ENCODE peak calls at places on chromosomes 6 and 20, in seven cellular contexts. One of them, this sample, is unnamed.

GRCh38 chr6:65091561-65091960 is 615.5 kb downstream of the EYS start:
- DNase-seq in AG04450: no peak
- DNase-seq in HepG2: no peak
- DNase-seq in neuronal stem cell: no peak
- DNase-seq in neural progenitor cell: no peak
- DNase-seq in dorsolateral prefrontal cortex: no peak
- DNase-seq in CD8-positive, alpha-beta memory T cell: no peak
- DNase-seq in this sample: no peak

GRCh38 chr20:21020656-21021004 is 85.5 kb downstream of the LINC00237 start:
- DNase-seq in HepG2: peak; percentile 57
- DNase-seq in neural progenitor cell: no peak
- DNase-seq in neuronal stem cell: no peak
- DNase-seq in dorsolateral prefrontal cortex: no peak
- DNase-seq in AG04450: no peak
- DNase-seq in CD8-positive, alpha-beta memory T cell: no peak
- DNase-seq in this sample: no peak

GRCh38 chr6:81937296-81937937 is 184.9 kb upstream of the TENT5A start:
- DNase-seq in CD8-positive, alpha-beta memory T cell: no peak
- DNase-seq in HepG2: peak; percentile 37
- DNase-seq in neuronal stem cell: no peak
- DNase-seq in dorsolateral prefrontal cortex: no peak
- DNase-seq in AG04450: no peak
- DNase-seq in neural progenitor cell: no peak
- DNase-seq in this sample: no peak

GRCh38 chr6:140636698-140637402 is 1262.4 kb upstream of the CITED2 start:
- DNase-seq in AG04450: no peak
- DNase-seq in neural progenitor cell: no peak
- DNase-seq in dorsolateral prefrontal cortex: no peak
- DNase-seq in CD8-positive, alpha-beta memory T cell: no peak
- DNase-seq in neuronal stem cell: no peak
- DNase-seq in HepG2: no peak
- DNase-seq in this sample: no peak

GRCh38 chr6:56101141-56101553 is 146.2 kb downstream of the COL21A1 start:
- DNase-seq in dorsolateral prefrontal cortex: no peak
- DNase-seq in CD8-positive, alpha-beta memory T cell: no peak
- DNase-seq in AG04450: peak; percentile 81
- DNase-seq in HepG2: peak; percentile 48
- DNase-seq in neuronal stem cell: no peak
- DNase-seq in neural progenitor cell: no peak
- DNase-seq in this sample: no peak

GRCh38 chr20:43916875-43917371 is 2.3 kb downstream of the TOX2 start:
- DNase-seq in neuronal stem cell: no peak
- DNase-seq in CD8-positive, alpha-beta memory T cell: no peak
- DNase-seq in dorsolateral prefrontal cortex: no peak
- DNase-seq in neural progenitor cell: no peak
- DNase-seq in HepG2: no peak
- DNase-seq in AG04450: no peak
- DNase-seq in this sample: no peak

GRCh38 chr20:10376271-10377075 is 57.5 kb downstream of the MKKS start:
- DNase-seq in AG04450: no peak
- DNase-seq in HepG2: no peak
- DNase-seq in CD8-positive, alpha-beta memory T cell: no peak
- DNase-seq in dorsolateral prefrontal cortex: no peak
- DNase-seq in neuronal stem cell: no peak
- DNase-seq in neural progenitor cell: no peak
- DNase-seq in this sample: no peak

GRCh38 chr6:124372076-124372475 is 568.4 kb downstream of the NKAIN2 start:
- DNase-seq in dorsolateral prefrontal cortex: no peak
- DNase-seq in CD8-positive, alpha-beta memory T cell: no peak
- DNase-seq in AG04450: no peak
- DNase-seq in neuronal stem cell: no peak
- DNase-seq in neural progenitor cell: no peak
- DNase-seq in HepG2: no peak
- DNase-seq in this sample: no peak

GRCh38 chr6:89952696-89953095 is 58.4 kb downstream of the GJA10 start:
- DNase-seq in CD8-positive, alpha-beta memory T cell: peak; percentile 49
- DNase-seq in neuronal stem cell: no peak
- DNase-seq in dorsolateral prefrontal cortex: no peak
- DNase-seq in AG04450: peak; percentile 24
- DNase-seq in HepG2: no peak
- DNase-seq in neural progenitor cell: no peak
- DNase-seq in this sample: no peak

GRCh38 chr20:43305749-43306148 is 116.0 kb upstream of the PTPRT start:
- DNase-seq in neuronal stem cell: no peak
- DNase-seq in neural progenitor cell: no peak
- DNase-seq in HepG2: no peak
- DNase-seq in CD8-positive, alpha-beta memory T cell: no peak
- DNase-seq in AG04450: no peak
- DNase-seq in dorsolateral prefrontal cortex: no peak
- DNase-seq in this sample: no peak

GRCh38 chr6:151900897-151901485 is 93.5 kb downstream of the ESR1 start:
- DNase-seq in AG04450: no peak
- DNase-seq in neuronal stem cell: no peak
- DNase-seq in HepG2: peak; percentile 5
- DNase-seq in dorsolateral prefrontal cortex: no peak
- DNase-seq in neural progenitor cell: no peak
- DNase-seq in CD8-positive, alpha-beta memory T cell: no peak
- DNase-seq in this sample: no peak

GRCh38 chr6:133183691-133184090 is 57.5 kb upstream of the EYA4 start:
- DNase-seq in AG04450: no peak
- DNase-seq in neural progenitor cell: no peak
- DNase-seq in dorsolateral prefrontal cortex: no peak
- DNase-seq in CD8-positive, alpha-beta memory T cell: no peak
- DNase-seq in neuronal stem cell: no peak
- DNase-seq in HepG2: no peak
- DNase-seq in this sample: no peak

GRCh38 chr6:15227827-15228318 is 18.0 kb upstream of the JARID2 start:
- DNase-seq in CD8-positive, alpha-beta memory T cell: no peak
- DNase-seq in HepG2: no peak
- DNase-seq in dorsolateral prefrontal cortex: no peak
- DNase-seq in neural progenitor cell: no peak
- DNase-seq in neuronal stem cell: no peak
- DNase-seq in AG04450: no peak
- DNase-seq in this sample: no peak

GRCh38 chr6:139538366-139538765 is 163.9 kb upstream of the CITED2 start:
- DNase-seq in CD8-positive, alpha-beta memory T cell: no peak
- DNase-seq in neural progenitor cell: no peak
- DNase-seq in HepG2: no peak
- DNase-seq in neuronal stem cell: no peak
- DNase-seq in dorsolateral prefrontal cortex: no peak
- DNase-seq in AG04450: no peak
- DNase-seq in this sample: no peak

GRCh38 chr20:17995967-17996819 is 27.4 kb downstream of the MGME1 start:
- DNase-seq in HepG2: peak; percentile 70
- DNase-seq in neural progenitor cell: peak; percentile 55
- DNase-seq in AG04450: no peak
- DNase-seq in neuronal stem cell: peak; percentile 41
- DNase-seq in CD8-positive, alpha-beta memory T cell: peak; percentile 15
- DNase-seq in dorsolateral prefrontal cortex: no peak
- DNase-seq in this sample: no peak

GRCh38 chr6:5213851-5214507 is 46.8 kb downstream of the LYRM4 start:
- DNase-seq in neural progenitor cell: no peak
- DNase-seq in CD8-positive, alpha-beta memory T cell: no peak
- DNase-seq in neuronal stem cell: no peak
- DNase-seq in AG04450: peak; percentile 27
- DNase-seq in HepG2: no peak
- DNase-seq in dorsolateral prefrontal cortex: no peak
- DNase-seq in this sample: no peak

GRCh38 chr6:15254074-15254975 is 8.5 kb downstream of the JARID2 start:
- DNase-seq in neural progenitor cell: peak; percentile 41
- DNase-seq in neuronal stem cell: no peak
- DNase-seq in AG04450: no peak
- DNase-seq in CD8-positive, alpha-beta memory T cell: no peak
- DNase-seq in dorsolateral prefrontal cortex: no peak
- DNase-seq in HepG2: peak; percentile 48
- DNase-seq in this sample: no peak

GRCh38 chr20:973785-974194 is 28.3 kb downstream of the RSPO4 start:
- DNase-seq in CD8-positive, alpha-beta memory T cell: no peak
- DNase-seq in HepG2: peak; percentile 64
- DNase-seq in dorsolateral prefrontal cortex: no peak
- DNase-seq in neuronal stem cell: no peak
- DNase-seq in neural progenitor cell: peak; percentile 52
- DNase-seq in AG04450: no peak
- DNase-seq in this sample: no peak

GRCh38 chr20:20505554-20505953 is 137.7 kb downstream of the INSM1 start:
- DNase-seq in dorsolateral prefrontal cortex: no peak
- DNase-seq in neuronal stem cell: no peak
- DNase-seq in CD8-positive, alpha-beta memory T cell: no peak
- DNase-seq in neural progenitor cell: no peak
- DNase-seq in HepG2: no peak
- DNase-seq in AG04450: no peak
- DNase-seq in this sample: no peak

GRCh38 chr6:12174878-12175277 is 115.3 kb upstream of the EDN1 start:
- DNase-seq in dorsolateral prefrontal cortex: no peak
- DNase-seq in CD8-positive, alpha-beta memory T cell: no peak
- DNase-seq in neuronal stem cell: no peak
- DNase-seq in AG04450: no peak
- DNase-seq in HepG2: no peak
- DNase-seq in neural progenitor cell: no peak
- DNase-seq in this sample: no peak

DNA sequence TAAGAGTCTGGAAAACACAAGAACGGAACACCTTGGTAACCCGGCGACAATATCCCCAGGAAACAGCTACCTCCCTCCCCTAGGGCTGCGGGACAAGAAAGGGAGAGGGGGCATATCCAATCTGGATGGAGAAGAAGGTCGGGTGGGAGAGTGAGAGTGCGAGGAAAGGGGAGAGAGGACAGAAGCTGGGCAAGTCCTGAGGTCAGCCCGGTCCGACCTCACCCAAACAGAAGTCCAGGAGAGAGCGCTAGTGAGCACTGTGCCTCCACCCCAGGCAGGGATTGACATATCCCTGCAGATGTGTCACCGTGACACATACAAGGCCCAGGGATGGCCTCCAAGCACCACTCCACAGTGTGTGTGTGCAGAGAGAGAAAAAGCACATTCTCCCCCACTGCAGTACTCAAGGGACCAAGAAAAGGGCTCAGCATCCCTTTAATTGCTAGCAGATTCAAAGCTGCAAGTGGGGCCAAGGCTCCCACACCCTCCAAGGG is 3.3 kb downstream of the PXDC1 start:
- DNase-seq in CD8-positive, alpha-beta memory T cell: no peak
- DNase-seq in AG04450: no peak
- DNase-seq in neuronal stem cell: peak; percentile 41
- DNase-seq in HepG2: peak; percentile 85
- DNase-seq in neural progenitor cell: peak; percentile 84
- DNase-seq in dorsolateral prefrontal cortex: peak; percentile 63
- DNase-seq in this sample: peak; percentile 85
- H3K4me3 ChIP-seq in CD8-positive, alpha-beta memory T cell: no peak overlapping the region
- H3K4me3 ChIP-seq in AG04450: peak overlapping the region; percentile 90
- H3K4me3 ChIP-seq in neuronal stem cell: no peak overlapping the region
- H3K4me3 ChIP-seq in HepG2: peak overlapping the region; percentile 81
- H3K4me3 ChIP-seq in neural progenitor cell: no peak overlapping the region
- H3K4me3 ChIP-seq in dorsolateral prefrontal cortex: no peak overlapping the region
- H3K4me3 ChIP-seq in this sample: no peak overlapping the region

DNA sequence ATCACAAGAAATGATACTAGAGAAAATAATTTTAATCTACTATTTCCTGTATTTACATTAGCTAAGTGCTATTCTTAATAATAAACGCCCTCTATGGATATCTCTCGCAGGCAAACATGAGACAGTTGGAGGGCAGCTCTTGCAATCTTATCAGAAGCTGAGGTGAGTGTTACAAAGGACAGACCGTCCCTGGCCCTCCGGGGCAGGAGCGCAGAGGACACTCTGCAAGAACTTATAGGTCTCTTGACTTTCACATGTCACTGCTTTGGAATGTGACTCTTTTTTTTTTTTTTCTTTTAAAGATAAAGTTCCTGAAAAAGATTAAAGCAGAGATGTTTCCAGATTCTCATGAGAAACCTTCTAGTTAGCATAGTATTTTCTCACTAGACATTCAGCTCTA is 57.3 kb downstream of the SYTL3 start:
- DNase-seq in AG04450: no peak
- DNase-seq in HepG2: no peak
- DNase-seq in dorsolateral prefrontal cortex: no peak
- DNase-seq in CD8-positive, alpha-beta memory T cell: no peak
- DNase-seq in neuronal stem cell: no peak
- DNase-seq in neural progenitor cell: no peak
- DNase-seq in this sample: peak; percentile 86
- H3K27ac ChIP-seq in AG04450: peak overlapping the region; percentile 57
- H3K27ac ChIP-seq in HepG2: no peak overlapping the region
- H3K27ac ChIP-seq in dorsolateral prefrontal cortex: peak overlapping the region; percentile 22
- H3K27ac ChIP-seq in CD8-positive, alpha-beta memory T cell: no peak overlapping the region
- H3K27ac ChIP-seq in neuronal stem cell: no peak overlapping the region
- H3K27ac ChIP-seq in neural progenitor cell: no peak overlapping the region
- H3K27ac ChIP-seq in this sample: peak overlapping the region; percentile 92

GRCh38 chr6:31168606-31169005 is 1.9 kb downstream of the POU5F1 start:
- DNase-seq in AG04450: no peak
- DNase-seq in dorsolateral prefrontal cortex: no peak
- DNase-seq in CD8-positive, alpha-beta memory T cell: no peak
- DNase-seq in neural progenitor cell: no peak
- DNase-seq in neuronal stem cell: no peak
- DNase-seq in HepG2: no peak
- DNase-seq in this sample: no peak

GRCh38 chr6:31170600-31170881 is at the start of gene POU5F1:
- DNase-seq in HepG2: no peak
- DNase-seq in AG04450: no peak
- DNase-seq in CD8-positive, alpha-beta memory T cell: no peak
- DNase-seq in neural progenitor cell: no peak
- DNase-seq in dorsolateral prefrontal cortex: no peak
- DNase-seq in neuronal stem cell: no peak
- DNase-seq in this sample: no peak

GRCh38 chr6:31170987-31171671 is 647 bp upstream of the POU5F1 start:
- DNase-seq in AG04450: no peak
- DNase-seq in CD8-positive, alpha-beta memory T cell: no peak
- DNase-seq in neural progenitor cell: no peak
- DNase-seq in neuronal stem cell: no peak
- DNase-seq in dorsolateral prefrontal cortex: no peak
- DNase-seq in HepG2: no peak
- DNase-seq in this sample: no peak

GRCh38 chr6:31171931-31172882 is 1.7 kb upstream of the POU5F1 start:
- DNase-seq in neuronal stem cell: no peak
- DNase-seq in neural progenitor cell: peak; percentile 36
- DNase-seq in CD8-positive, alpha-beta memory T cell: no peak
- DNase-seq in AG04450: no peak
- DNase-seq in dorsolateral prefrontal cortex: no peak
- DNase-seq in HepG2: no peak
- DNase-seq in this sample: no peak

GRCh38 chr6:31169123-31169857 is 1.2 kb downstream of the POU5F1 start:
- DNase-seq in dorsolateral prefrontal cortex: no peak
- DNase-seq in AG04450: no peak
- DNase-seq in CD8-positive, alpha-beta memory T cell: no peak
- DNase-seq in HepG2: no peak
- DNase-seq in neuronal stem cell: no peak
- DNase-seq in neural progenitor cell: no peak
- DNase-seq in this sample: no peak
- H3K4me3 ChIP-seq in dorsolateral prefrontal cortex: no peak overlapping the region
- H3K4me3 ChIP-seq in AG04450: no peak overlapping the region
- H3K4me3 ChIP-seq in CD8-positive, alpha-beta memory T cell: no peak overlapping the region
- H3K4me3 ChIP-seq in HepG2: no peak overlapping the region
- H3K4me3 ChIP-seq in neuronal stem cell: no peak overlapping the region
- H3K4me3 ChIP-seq in neural progenitor cell: no peak overlapping the region
- H3K4me3 ChIP-seq in this sample: no peak overlapping the region

DNA sequence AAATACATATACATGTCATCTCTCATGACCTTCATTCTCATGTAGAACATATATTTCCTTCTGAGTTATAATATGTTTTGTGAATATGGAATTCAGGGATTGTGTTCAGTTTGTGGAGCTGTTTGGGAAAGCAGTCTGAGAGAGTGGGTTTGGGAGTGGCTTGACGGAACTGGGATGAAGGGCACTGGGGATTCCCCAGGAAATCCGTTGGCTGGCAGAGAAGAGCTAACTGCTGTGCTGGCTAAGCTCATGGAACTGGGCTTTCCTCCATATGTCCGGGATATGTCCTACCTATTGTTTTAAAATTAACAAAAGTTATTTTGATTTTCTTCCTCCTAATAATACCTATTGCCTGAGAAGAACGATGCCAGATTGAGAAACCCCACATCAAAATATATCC is 359.5 kb upstream of the FLRT3 start:
- DNase-seq in neural progenitor cell: no peak
- DNase-seq in AG04450: no peak
- DNase-seq in HepG2: no peak
- DNase-seq in neuronal stem cell: no peak
- DNase-seq in dorsolateral prefrontal cortex: no peak
- DNase-seq in CD8-positive, alpha-beta memory T cell: no peak
- DNase-seq in this sample: no peak
- H3K27ac ChIP-seq in neural progenitor cell: no peak overlapping the region
- H3K27ac ChIP-seq in AG04450: no peak overlapping the region
- H3K27ac ChIP-seq in HepG2: no peak overlapping the region
- H3K27ac ChIP-seq in neuronal stem cell: no peak overlapping the region
- H3K27ac ChIP-seq in dorsolateral prefrontal cortex: no peak overlapping the region
- H3K27ac ChIP-seq in CD8-positive, alpha-beta memory T cell: no peak overlapping the region
- H3K27ac ChIP-seq in this sample: no peak overlapping the region

This sample was measured in Peyer's patch.